ENCODE peak calls at places on chromosomes 2 and 18, in five cellular contexts. J is B cell, N is tibial artery, I is iPS-NIHi11, A is cardiac septum. M is an unnamed sample.
A peak's percentile ranks its signal among the peaks of the same experiment; 100 is the strongest.

GRCh38 chr2:68253211-68254068 is 1.1 kb upstream of the PPP3R1 start:
- DNase-seq in J (peak; percentile 43), I (no peak), A (no peak), N (no peak), M (no peak)

GRCh38 chr18:56696966-56697365 is 45.8 kb downstream of the WDR7 start:
- DNase-seq in N (no peak), I (no peak), A (no peak), J (no peak), M (no peak)

GRCh38 chr2:45741451-45741850 is 90.0 kb downstream of the PRKCE start:
- DNase-seq in J (no peak), A (no peak), N (no peak), I (no peak), M (no peak)

GRCh38 chr2:219912530-219912929 is 285.1 kb downstream of the SLC4A3 start:
- DNase-seq in J (no peak), I (peak; percentile 30), N (no peak), A (no peak), M (no peak)

GRCh38 chr18:44896817-44897216 is 216.1 kb downstream of the SETBP1 start:
- DNase-seq in J (no peak), I (no peak), A (no peak), N (no peak), M (no peak)

GRCh38 chr2:148022351-148022750 is 1.5 kb downstream of the MBD5 start:
- DNase-seq in I (no peak), J (no peak), N (no peak), A (no peak), M (no peak)

GRCh38 chr2:88016948-88017779 is 817 bp upstream of the RNU2-63P start:
- DNase-seq in I (peak; percentile 83), N (peak; percentile 34), J (no peak), A (no peak), M (peak; percentile 56)

GRCh38 chr2:177692042-177692823 is 299.7 kb downstream of the AGPS start:
- DNase-seq in N (no peak), J (no peak), A (no peak), I (no peak), M (no peak)

GRCh38 chr2:181672255-181673008 is 7.9 kb downstream of the NEUROD1 start:
- DNase-seq in J (no peak), A (no peak), N (no peak), I (no peak), M (no peak)

GRCh38 chr18:55245200-55245599 is 285.9 kb upstream of the CCDC68 start:
- DNase-seq in J (no peak), I (no peak), A (no peak), N (no peak), M (no peak)

GRCh38 chr2:58866040-58866439 is 624.9 kb upstream of the FANCL start:
- DNase-seq in J (no peak), I (peak; percentile 70), N (no peak), A (no peak), M (no peak)

GRCh38 chr18:79139206-79139605 is 70.0 kb downstream of the ATP9B start:
- DNase-seq in N (no peak), A (no peak), I (no peak), J (no peak), M (no peak)

GRCh38 chr2:152243723-152244122 is 68.2 kb upstream of the STAM2 start:
- DNase-seq in N (no peak), A (no peak), J (no peak), I (no peak), M (no peak)

GRCh38 chr2:218031771-218032257 is 29.0 kb upstream of the TNS1 start:
- DNase-seq in J (no peak), I (peak; percentile 5), N (no peak), A (peak; percentile 56), M (no peak)

GRCh38 chr2:10242998-10243925 is 59.4 kb upstream of the HPCAL1 start:
- DNase-seq in I (no peak), N (no peak), A (no peak), J (no peak), M (no peak)

GRCh38 chr2:238287702-238288649 is at the start of gene PER2:
- DNase-seq in J (peak; percentile 56), A (no peak), N (peak; percentile 71), I (peak; percentile 76), M (peak; percentile 40)

GRCh38 chr18:47397671-47398319 is 146.3 kb upstream of the SKOR2 start:
- DNase-seq in J (no peak), A (no peak), I (peak; percentile 72), N (no peak), M (peak; percentile 49)

GRCh38 chr2:152505495-152505906 is 170.5 kb downstream of the FMNL2 start:
- DNase-seq in I (no peak), N (peak; percentile 46), A (no peak), J (no peak), M (peak; percentile 37)

GRCh38 chr18:21110667-21111350 is 804 bp downstream of the ROCK1 start:
- DNase-seq in N (no peak), A (peak; percentile 88), J (peak; percentile 77), I (peak; percentile 25), M (peak; percentile 43)

M was measured in K562.